ENCODE peak calls at places on chromosomes 5 and 9, in seven cellular contexts. S is GM10248, X is astrocyte of the spinal cord, K is Peyer's patch, G is GM12865, N is HFF-Myc, I is gastrocnemius medialis. V is an unnamed sample.

GRCh38 chr9:15142903-15143534 is 164.0 kb downstream of the TTC39B start:
- DNase-seq in S (peak; percentile 54), X (peak; percentile 64), K (no peak), G (peak; percentile 52), N (peak; percentile 29), I (no peak), V (no peak)

GRCh38 chr5:137415231-137415681 is 83.9 kb downstream of the SPOCK1 start:
- DNase-seq in S (no peak), X (peak; percentile 89), K (no peak), G (no peak), N (peak; percentile 36), I (no peak), V (no peak)

GRCh38 chr5:54673523-54674225 is 156.1 kb downstream of the SNX18 start:
- DNase-seq in S (no peak), X (peak; percentile 37), K (peak; percentile 85), G (peak; percentile 60), N (no peak), I (peak; percentile 52), V (peak; percentile 24)

GRCh38 chr5:96780626-96781025 is 27.1 kb downstream of the ERAP1 start:
- DNase-seq in S (no peak), X (no peak), K (no peak), G (no peak), N (no peak), I (no peak), V (no peak)

GRCh38 chr5:171616002-171616780 is 169.4 kb upstream of the SMIM23 start:
- DNase-seq in S (no peak), X (no peak), K (no peak), G (no peak), N (no peak), I (no peak), V (no peak)

GRCh38 chr5:148486456-148486855 is 102.7 kb downstream of the FBXO38 start:
- DNase-seq in S (no peak), X (no peak), K (no peak), G (no peak), N (no peak), I (no peak), V (no peak)

GRCh38 chr9:136890661-136891060 is 4.3 kb downstream of the TRAF2 start:
- DNase-seq in S (no peak), X (no peak), K (no peak), G (no peak), N (no peak), I (no peak), V (no peak)

GRCh38 chr9:13607746-13608445 is 328.4 kb upstream of the MPDZ start:
- DNase-seq in S (no peak), X (peak; percentile 13), K (no peak), G (no peak), N (no peak), I (no peak), V (peak; percentile 45)

GRCh38 chr5:62621280-62621679 is 42.7 kb downstream of the LRRC70 start:
- DNase-seq in S (no peak), X (no peak), K (no peak), G (no peak), N (no peak), I (no peak), V (no peak)

GRCh38 chr5:10199700-10200099 is 50.0 kb downstream of the ATPSCKMT start:
- DNase-seq in S (no peak), X (no peak), K (no peak), G (no peak), N (no peak), I (no peak), V (no peak)

GRCh38 chr9:76585487-76586459 is 126.8 kb downstream of the GCNT1 start:
- DNase-seq in S (no peak), X (no peak), K (no peak), G (no peak), N (no peak), I (no peak), V (no peak)

GRCh38 chr9:68560131-68560844 is 19.6 kb upstream of the TMEM252 start:
- DNase-seq in S (peak; percentile 54), X (peak; percentile 54), K (peak; percentile 61), G (peak; percentile 74), N (no peak), I (peak; percentile 57), V (peak; percentile 39)

GRCh38 chr9:33903157-33903780 is 86.3 kb downstream of the UBE2R2 start:
- DNase-seq in S (no peak), X (no peak), K (no peak), G (no peak), N (no peak), I (no peak), V (no peak)

GRCh38 chr9:4491621-4491975 is 1.3 kb downstream of the SLC1A1 start:
- DNase-seq in S (no peak), X (no peak), K (no peak), G (no peak), N (no peak), I (no peak), V (no peak)

GRCh38 chr5:98927988-98928801 is 612 bp downstream of the CHD1 start:
- DNase-seq in S (peak; percentile 38), X (peak; percentile 68), K (peak; percentile 60), G (peak; percentile 61), N (no peak), I (peak; percentile 53), V (peak; percentile 79)

GRCh38 chr5:171806976-171807823 is 21.6 kb downstream of the SMIM23 start:
- DNase-seq in S (no peak), X (peak; percentile 30), K (no peak), G (no peak), N (no peak), I (no peak), V (no peak)

GRCh38 chr9:136625101-136626065 is 37.3 kb upstream of the EGFL7 start:
- DNase-seq in S (no peak), X (peak; percentile 43), K (no peak), G (peak; percentile 27), N (peak; percentile 27), I (peak; percentile 61), V (peak; percentile 93)

GRCh38 chr9:93507780-93508179 is 54.4 kb upstream of the FAM120AOS start:
- DNase-seq in S (no peak), X (no peak), K (no peak), G (no peak), N (no peak), I (no peak), V (no peak)

GRCh38 chr5:65867509-65868195 is 58.7 kb upstream of the ERBIN start:
- DNase-seq in S (no peak), X (no peak), K (no peak), G (no peak), N (no peak), I (no peak), V (no peak)

GRCh38 chr9:137650779-137651178 is 32.0 kb downstream of the EHMT1 start:
- DNase-seq in S (no peak), X (no peak), K (no peak), G (no peak), N (no peak), I (no peak), V (no peak)

GRCh38 chr9:115118471-115119156 is 657 bp upstream of the TNC start:
- DNase-seq in S (no peak), X (peak; percentile 95), K (peak; percentile 17), G (no peak), N (peak; percentile 95), I (peak; percentile 19), V (peak; percentile 21)

GRCh38 chr5:170985486-170985885 is 123.7 kb downstream of the RANBP17 start:
- DNase-seq in S (no peak), X (peak; percentile 9), K (no peak), G (no peak), N (peak; percentile 2), I (no peak), V (no peak)

GRCh38 chr5:76811214-76811613 is 7.6 kb upstream of the F2RL1 start:
- DNase-seq in S (no peak), X (peak; percentile 45), K (no peak), G (no peak), N (no peak), I (no peak), V (no peak)

GRCh38 chr5:142869883-142870282 is 99.7 kb downstream of the ARHGAP26 start:
- DNase-seq in S (no peak), X (no peak), K (no peak), G (no peak), N (no peak), I (no peak), V (no peak)

GRCh38 chr5:170757182-170757601 is 26.3 kb upstream of the GABRP start:
- DNase-seq in S (peak; percentile 42), X (peak; percentile 21), K (no peak), G (no peak), N (no peak), I (no peak), V (no peak)

GRCh38 chr5:81121836-81122235 is 111.3 kb upstream of the CKMT2 start:
- DNase-seq in S (no peak), X (peak; percentile 26), K (no peak), G (no peak), N (no peak), I (no peak), V (no peak)

GRCh38 chr5:81128416-81128815 is 104.7 kb upstream of the CKMT2 start:
- DNase-seq in S (no peak), X (no peak), K (no peak), G (no peak), N (no peak), I (no peak), V (no peak)

GRCh38 chr5:81121273-81121672 is 111.8 kb upstream of the CKMT2 start:
- DNase-seq in S (no peak), X (no peak), K (no peak), G (no peak), N (no peak), I (no peak), V (no peak)

GRCh38 chr5:81122271-81122670 is 110.9 kb upstream of the CKMT2 start:
- DNase-seq in S (no peak), X (peak; percentile 12), K (no peak), G (no peak), N (no peak), I (no peak), V (no peak)

DNA sequence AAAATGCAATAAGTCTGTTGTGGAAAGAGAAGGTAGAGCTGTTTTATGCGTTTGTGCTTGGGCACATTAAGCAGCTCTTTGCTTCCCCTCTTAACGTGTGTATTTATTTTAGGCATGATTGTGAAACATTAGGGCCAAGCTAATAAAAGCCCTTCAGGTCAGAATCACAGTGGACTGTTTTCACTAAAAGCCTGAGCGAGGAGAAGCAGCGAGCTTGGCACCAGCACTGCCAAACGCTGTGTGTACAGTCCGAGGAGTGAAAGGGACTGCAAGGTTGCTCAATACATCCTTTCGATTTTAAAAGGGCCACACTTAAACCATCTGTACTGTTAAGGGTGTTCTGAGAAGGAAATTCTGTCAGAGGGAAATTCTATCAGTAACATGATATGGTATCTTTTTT is 107.2 kb upstream of the CKMT2 start:
- DNase-seq in S (no peak), X (no peak), K (no peak), G (no peak), N (no peak), I (peak; percentile 19), V (no peak)
- TF ChIP-seq CTCF in S (no peak), X (no peak), K (no peak), G (no peak), N (no peak), I (no peak), V (no peak)

GRCh38 chr9:87667164-87667738 is 58.7 kb upstream of the CTSL start:
- DNase-seq in S (no peak), X (no peak), K (no peak), G (peak; percentile 41), N (no peak), I (no peak), V (no peak)
- TF ChIP-seq CTCF in S (peak; percentile 30), X (peak; percentile 19), K (peak; percentile 44), G (peak; percentile 31), N (peak; percentile 37), I (no peak), V (peak; percentile 14)

GRCh38 chr9:126203313-126203712 is 123.3 kb upstream of the MVB12B start:
- DNase-seq in S (no peak), X (no peak), K (no peak), G (no peak), N (no peak), I (no peak), V (no peak)
- TF ChIP-seq CTCF in S (no peak), X (no peak), K (no peak), G (peak; percentile 29), N (peak; percentile 51), I (no peak), V (no peak)

GRCh38 chr9:89978185-89978584 is 373.4 kb downstream of the GADD45G start:
- DNase-seq in S (no peak), X (peak; percentile 22), K (no peak), G (no peak), N (no peak), I (no peak), V (no peak)
- TF ChIP-seq CTCF in S (no peak), X (peak; percentile 47), K (peak; percentile 45), G (no peak), N (peak; percentile 28), I (peak; percentile 17), V (peak; percentile 42)